ENCODE peak calls at places on chromosome 16, in nine cellular contexts. C is HCT116; H is stomach; Z is mucosa of descending colon; S is SK-N-SH; W is cardiac muscle cell; V is adrenal gland; Q is CD8-positive, alpha-beta T cell; L is hepatocyte. J is an unnamed sample.

GRCh38 chr16:69526831-69527655 is 38.7 kb upstream of the NFAT5 start:
- DNase-seq in Q (no peak), Z (no peak), W (no peak), C (no peak), S (no peak), H (no peak), L (no peak), V (no peak), J (no peak)

GRCh38 chr16:87235810-87236515 is 81.2 kb downstream of the C16orf95 start:
- DNase-seq in V (no peak), Z (no peak), L (no peak), S (no peak), H (no peak), C (no peak), W (no peak), Q (no peak), J (no peak)

GRCh38 chr16:18784917-18785623 is 5.1 kb downstream of the RPS15A start:
- DNase-seq in V (no peak), W (no peak), L (no peak), Z (no peak), Q (no peak), S (no peak), H (no peak), C (no peak), J (no peak)

GRCh38 chr16:72796222-72796621 is 251.7 kb downstream of the ZFHX3 start:
- DNase-seq in H (no peak), S (no peak), L (no peak), C (no peak), V (no peak), W (no peak), Z (no peak), Q (no peak), J (no peak)

GRCh38 chr16:8634991-8635736 is 13.7 kb downstream of the METTL22 start:
- DNase-seq in Q (no peak), H (no peak), L (peak; percentile 55), V (no peak), Z (no peak), S (peak; percentile 60), W (peak; percentile 48), C (no peak), J (no peak)

GRCh38 chr16:75256059-75256870 is 4.8 kb upstream of the BCAR1 start:
- DNase-seq in V (peak; percentile 32), W (peak; percentile 64), S (no peak), Z (no peak), Q (no peak), C (no peak), L (peak; percentile 24), H (peak; percentile 28), J (peak; percentile 88)

GRCh38 chr16:23124315-23124714 is 24.9 kb downstream of the USP31 start:
- DNase-seq in L (no peak), H (no peak), V (no peak), C (no peak), Z (no peak), S (no peak), W (no peak), Q (no peak), J (no peak)

GRCh38 chr16:4655801-4656200 is 31.2 kb downstream of the MGRN1 start:
- DNase-seq in S (no peak), V (no peak), L (no peak), H (no peak), W (no peak), Z (no peak), Q (no peak), C (no peak), J (no peak)

GRCh38 chr16:87384162-87384999 is 805 bp upstream of the FBXO31 start:
- DNase-seq in C (no peak), Q (no peak), V (no peak), H (peak; percentile 44), Z (peak; percentile 83), W (peak; percentile 77), S (peak; percentile 82), L (peak; percentile 86), J (peak; percentile 71)

GRCh38 chr16:4612977-4613635 is 1.6 kb downstream of the UBALD1 start:
- DNase-seq in Z (no peak), S (peak; percentile 48), L (no peak), H (no peak), V (no peak), C (no peak), Q (no peak), W (no peak), J (no peak)

GRCh38 chr16:87033541-87034300 is 283.5 kb downstream of the C16orf95 start:
- DNase-seq in S (no peak), Z (no peak), V (no peak), C (no peak), H (no peak), L (no peak), W (peak; percentile 48), Q (no peak), J (peak; percentile 55)

GRCh38 chr16:80718480-80719220 is 85.7 kb downstream of the CDYL2 start:
- DNase-seq in Q (no peak), S (no peak), Z (no peak), H (peak; percentile 82), W (peak; percentile 1), V (peak; percentile 21), L (no peak), C (no peak), J (no peak)

GRCh38 chr16:57694191-57694555 is 433 bp upstream of the DRC7 start:
- DNase-seq in L (peak; percentile 40), V (no peak), Q (no peak), H (peak; percentile 62), Z (no peak), C (no peak), W (no peak), S (no peak), J (no peak)

DNA sequence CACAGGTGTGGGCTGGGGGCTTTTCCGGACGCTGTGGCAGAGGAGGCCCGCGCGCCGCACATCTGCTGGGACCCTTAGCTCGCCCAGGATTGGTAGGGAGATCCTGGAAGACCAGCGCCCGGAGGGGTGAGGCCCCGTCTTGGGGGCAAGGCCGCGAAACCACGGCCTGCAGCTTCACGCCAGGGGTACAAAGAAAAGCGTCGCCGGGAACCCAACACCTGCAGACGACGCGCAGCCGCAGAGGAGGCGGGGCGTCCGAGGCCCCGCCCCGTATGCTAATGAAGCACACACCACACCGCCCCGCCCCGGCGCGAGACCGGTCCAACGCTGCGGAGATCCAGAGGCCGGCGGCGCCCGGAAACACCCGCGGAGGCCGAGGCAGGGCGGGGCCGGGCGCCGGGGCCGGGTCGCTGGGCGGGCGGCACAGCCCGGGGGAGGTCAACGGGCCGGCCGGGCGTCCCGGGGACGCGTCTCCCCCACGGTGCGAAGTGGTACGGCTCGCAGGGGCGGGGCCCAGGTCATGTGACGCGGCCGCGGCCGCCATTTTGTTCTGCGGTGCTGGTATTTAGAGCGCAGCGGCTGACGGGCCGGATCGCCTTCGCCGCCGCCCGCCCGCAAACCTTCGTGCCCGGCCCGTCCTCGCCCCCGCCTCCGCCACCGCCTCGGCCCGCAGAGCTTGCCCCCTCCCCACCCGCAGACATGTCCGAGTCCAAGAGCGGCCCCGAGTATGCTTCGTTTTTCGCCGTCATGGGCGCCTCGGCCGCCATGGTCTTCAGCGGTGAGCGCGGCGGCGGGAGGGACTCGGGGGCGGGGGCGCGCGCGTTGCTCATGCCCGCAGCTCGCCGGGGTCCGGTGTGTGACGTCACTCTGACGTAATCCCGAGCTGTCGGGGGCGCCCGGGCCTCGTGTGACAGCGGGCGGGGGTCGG is at the start of gene ATP6V0C:
- DNase-seq in Z (peak; percentile 96), W (peak; percentile 96), H (peak; percentile 97), C (peak; percentile 77), L (peak; percentile 98), V (peak; percentile 93), S (peak; percentile 97), Q (peak; percentile 84), J (peak; percentile 95)
- H3K4me1 ChIP-seq in Z (peaks cover 39% of the 10 kb centered on the region), W (peaks cover 25% of the 10 kb centered on the region), H (peaks cover 65% of the 10 kb centered on the region), C (peaks cover 20% of the 10 kb centered on the region), L (peaks cover 29% of the 10 kb centered on the region), V (peaks cover 37% of the 10 kb centered on the region), S (peaks cover 25% of the 10 kb centered on the region), Q (peaks cover 47% of the 10 kb centered on the region), J (no peaks in the 10 kb centered on the region)

DNA sequence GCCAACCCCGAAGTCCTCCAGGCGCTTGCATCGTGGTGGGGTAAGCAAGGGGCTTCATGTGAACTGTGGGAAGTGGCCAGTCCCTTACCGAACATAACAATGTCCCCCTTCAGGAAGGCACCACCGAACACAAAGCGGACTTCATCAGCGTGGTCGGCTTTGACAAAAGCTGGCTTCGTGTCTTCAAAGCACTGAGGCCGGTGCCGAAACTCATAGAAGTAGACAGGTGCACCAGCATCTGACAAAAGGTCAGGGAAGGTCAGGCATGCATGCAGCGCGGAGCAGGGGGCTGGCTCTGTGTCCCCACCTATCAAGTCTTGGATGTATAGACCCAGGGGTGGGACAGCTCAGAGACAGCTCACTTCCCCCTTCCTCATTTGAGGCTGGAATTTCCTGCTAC is 16.6 kb upstream of the CES1 start:
- DNase-seq in L (no peak), S (no peak), W (no peak), C (no peak), V (no peak), H (no peak), Q (no peak), Z (no peak), J (no peak)
- H3K4me1 ChIP-seq in L (no peaks in the 10 kb centered on the region), S (no peaks in the 10 kb centered on the region), W (no peaks in the 10 kb centered on the region), C (no peaks in the 10 kb centered on the region), V (no peaks in the 10 kb centered on the region), H (no peaks in the 10 kb centered on the region), Q (no peaks in the 10 kb centered on the region), Z (no peaks in the 10 kb centered on the region), J (no peaks in the 10 kb centered on the region)

DNA sequence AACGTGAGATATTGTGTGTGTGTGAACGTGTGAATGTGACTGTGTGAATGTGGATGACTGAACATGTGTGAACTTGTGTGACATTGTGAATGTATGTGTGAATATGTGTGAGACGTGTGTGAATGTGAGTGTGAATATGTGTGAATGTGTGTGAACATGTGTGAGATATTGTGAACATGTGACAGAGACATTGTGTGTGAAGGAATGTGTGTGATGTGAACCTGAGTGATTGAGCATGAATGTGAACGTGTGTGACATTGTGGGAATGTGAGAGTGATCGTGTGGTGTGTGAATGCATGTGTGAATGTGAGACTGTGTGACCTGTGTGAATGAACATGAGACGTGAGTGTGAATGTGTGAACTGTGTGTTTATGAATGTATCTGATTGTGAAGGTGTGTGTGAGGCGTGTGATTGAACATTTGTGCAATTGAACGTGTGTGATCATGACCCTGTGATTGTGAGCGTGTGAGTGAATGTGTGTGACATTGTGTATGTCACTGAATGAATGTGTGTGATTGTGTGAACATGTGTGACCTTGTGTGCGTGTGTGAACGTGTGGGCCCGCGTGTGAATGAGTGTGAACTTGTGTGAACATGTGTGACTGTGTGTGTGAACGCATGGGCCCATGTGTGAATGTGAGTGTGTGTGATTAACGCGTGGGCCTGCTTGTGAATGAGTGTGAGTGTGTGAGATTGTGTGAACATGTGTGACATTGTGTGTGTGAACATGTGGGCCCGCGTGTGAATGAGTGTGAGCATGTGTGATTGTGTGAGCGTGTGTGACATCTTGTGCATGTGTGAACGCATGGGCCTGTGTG is 23.2 kb upstream of the GSE1 start:
- DNase-seq in Q (no peak), Z (no peak), S (no peak), C (no peak), V (no peak), W (no peak), L (no peak), H (no peak), J (no peak)
- H3K4me1 ChIP-seq in Q (no peaks in the 10 kb centered on the region), Z (peaks cover 3% of the 10 kb centered on the region), S (peaks cover 60% of the 10 kb centered on the region), C (no peaks in the 10 kb centered on the region), V (peaks cover 5% of the 10 kb centered on the region), W (peaks cover 32% of the 10 kb centered on the region), L (peaks cover 20% of the 10 kb centered on the region), H (peaks cover 33% of the 10 kb centered on the region), J (no peaks in the 10 kb centered on the region)

DNA sequence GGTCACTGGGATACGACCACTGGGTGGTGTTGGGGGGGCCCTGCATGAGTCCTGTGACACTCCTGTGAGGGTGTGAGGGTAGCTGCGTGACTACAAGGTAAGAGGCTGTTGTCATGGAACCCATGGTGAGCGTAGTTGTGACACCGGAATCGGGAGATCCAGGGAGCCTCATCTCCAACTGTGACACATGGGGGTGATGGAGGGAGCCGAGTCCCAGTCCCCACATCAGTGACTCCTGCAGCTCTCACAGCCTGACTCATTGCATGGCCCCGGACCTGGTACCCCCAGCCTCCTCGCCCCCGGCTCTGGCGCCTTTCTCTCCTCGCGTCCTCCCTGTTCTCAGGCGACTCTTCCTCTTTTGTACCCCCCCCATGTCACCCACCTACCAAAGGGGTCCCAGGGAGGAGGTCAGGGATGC is 14.2 kb downstream of the CDH16 start:
- DNase-seq in H (no peak), Q (no peak), L (no peak), Z (no peak), V (no peak), W (no peak), S (peak; percentile 14), C (no peak), J (peak; percentile 73)
- H3K4me1 ChIP-seq in H (peaks cover 46% of the 10 kb centered on the region), Q (no peaks in the 10 kb centered on the region), L (peaks cover 54% of the 10 kb centered on the region), Z (peaks cover 31% of the 10 kb centered on the region), V (peaks cover 11% of the 10 kb centered on the region), W (peaks cover 73% of the 10 kb centered on the region), S (peaks cover 16% of the 10 kb centered on the region), C (peaks cover 17% of the 10 kb centered on the region), J (peaks cover 4% of the 10 kb centered on the region)

J was measured in aorta.